ENCODE peak calls at places on chromosomes 13 and 19, in seven cellular contexts. One of them, this sample, is unnamed.
A peak's percentile ranks its signal among the peaks of the same experiment; 100 is the strongest.

GRCh38 chr13:39105110-39105509 is 66.9 kb downstream of the NHLRC3 start:
- DNase-seq in upper lobe of left lung: no peak
- DNase-seq in body of pancreas: no peak
- DNase-seq in breast epithelium: no peak
- DNase-seq in esophagus squamous epithelium: no peak
- DNase-seq in adrenal gland: no peak
- DNase-seq in esophagus muscularis mucosa: no peak
- DNase-seq in this sample: no peak

GRCh38 chr13:67416047-67416925 is 186.2 kb upstream of the PCDH9 start:
- DNase-seq in upper lobe of left lung: peak; percentile 74
- DNase-seq in esophagus muscularis mucosa: no peak
- DNase-seq in body of pancreas: peak; percentile 29
- DNase-seq in adrenal gland: peak; percentile 59
- DNase-seq in breast epithelium: no peak
- DNase-seq in esophagus squamous epithelium: no peak
- DNase-seq in this sample: no peak

GRCh38 chr19:15195987-15196682 is 4.7 kb downstream of the NOTCH3 start:
- DNase-seq in breast epithelium: peak; percentile 80
- DNase-seq in esophagus squamous epithelium: no peak
- DNase-seq in body of pancreas: peak; percentile 95
- DNase-seq in adrenal gland: no peak
- DNase-seq in upper lobe of left lung: peak; percentile 96
- DNase-seq in esophagus muscularis mucosa: no peak
- DNase-seq in this sample: no peak

GRCh38 chr19:50467566-50467965 is 8.7 kb upstream of the EMC10 start:
- DNase-seq in esophagus squamous epithelium: no peak
- DNase-seq in adrenal gland: no peak
- DNase-seq in esophagus muscularis mucosa: no peak
- DNase-seq in body of pancreas: no peak
- DNase-seq in breast epithelium: no peak
- DNase-seq in upper lobe of left lung: no peak
- DNase-seq in this sample: no peak

GRCh38 chr13:44396295-44396962 is 22.8 kb downstream of the SERP2 start:
- DNase-seq in esophagus squamous epithelium: no peak
- DNase-seq in body of pancreas: no peak
- DNase-seq in breast epithelium: no peak
- DNase-seq in adrenal gland: no peak
- DNase-seq in esophagus muscularis mucosa: no peak
- DNase-seq in upper lobe of left lung: no peak
- DNase-seq in this sample: no peak

GRCh38 chr19:41945135-41945766 is 13.9 kb downstream of the RABAC1 start:
- DNase-seq in esophagus squamous epithelium: peak; percentile 34
- DNase-seq in body of pancreas: peak; percentile 27
- DNase-seq in esophagus muscularis mucosa: no peak
- DNase-seq in adrenal gland: peak; percentile 59
- DNase-seq in upper lobe of left lung: no peak
- DNase-seq in breast epithelium: peak; percentile 48
- DNase-seq in this sample: no peak

GRCh38 chr19:55473201-55473600 is 3.2 kb upstream of the ZNF628 start:
- DNase-seq in esophagus squamous epithelium: no peak
- DNase-seq in adrenal gland: no peak
- DNase-seq in upper lobe of left lung: peak; percentile 22
- DNase-seq in esophagus muscularis mucosa: no peak
- DNase-seq in breast epithelium: no peak
- DNase-seq in body of pancreas: no peak
- DNase-seq in this sample: no peak

GRCh38 chr19:18795540-18795939 is 4.4 kb upstream of the COMP start:
- DNase-seq in adrenal gland: no peak
- DNase-seq in esophagus squamous epithelium: no peak
- DNase-seq in body of pancreas: no peak
- DNase-seq in upper lobe of left lung: peak; percentile 85
- DNase-seq in esophagus muscularis mucosa: no peak
- DNase-seq in breast epithelium: peak; percentile 55
- DNase-seq in this sample: no peak

GRCh38 chr13:88729605-88730004 is 1058.4 kb downstream of the SLITRK5 start:
- DNase-seq in upper lobe of left lung: no peak
- DNase-seq in adrenal gland: no peak
- DNase-seq in esophagus squamous epithelium: no peak
- DNase-seq in breast epithelium: no peak
- DNase-seq in body of pancreas: no peak
- DNase-seq in esophagus muscularis mucosa: no peak
- DNase-seq in this sample: no peak

GRCh38 chr19:52176574-52176973 is 5.2 kb upstream of the ZNF836 start:
- DNase-seq in upper lobe of left lung: no peak
- DNase-seq in body of pancreas: no peak
- DNase-seq in esophagus muscularis mucosa: no peak
- DNase-seq in adrenal gland: peak; percentile 20
- DNase-seq in breast epithelium: no peak
- DNase-seq in esophagus squamous epithelium: no peak
- DNase-seq in this sample: no peak

DNA sequence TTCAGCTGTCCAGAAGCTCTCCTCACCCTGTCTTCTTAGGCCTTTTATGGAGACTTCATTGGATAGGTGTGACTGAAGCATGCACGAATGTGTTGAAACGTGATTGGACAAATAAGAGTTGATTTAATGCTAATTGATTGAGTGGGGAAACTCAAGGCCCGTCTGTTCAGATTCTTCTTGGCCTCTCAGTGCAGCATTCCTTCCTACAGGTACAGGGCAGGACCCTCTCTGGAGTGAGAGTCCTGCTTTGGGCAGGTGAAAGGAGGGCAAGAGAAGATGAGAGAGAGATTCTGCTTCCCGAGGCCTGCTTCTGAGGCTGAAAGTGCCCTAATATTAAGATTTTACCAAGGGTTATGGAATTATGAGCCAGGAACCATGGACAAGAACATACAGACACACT is 20.5 kb downstream of the ZNF331 start:
- DNase-seq in esophagus muscularis mucosa: no peak
- DNase-seq in adrenal gland: no peak
- DNase-seq in breast epithelium: no peak
- DNase-seq in upper lobe of left lung: no peak
- DNase-seq in esophagus squamous epithelium: no peak
- DNase-seq in body of pancreas: no peak
- DNase-seq in this sample: no peak
- TF ChIP-seq POLR2A in esophagus muscularis mucosa: no peak
- TF ChIP-seq POLR2A in adrenal gland: no peak
- TF ChIP-seq POLR2A in breast epithelium: no peak
- TF ChIP-seq POLR2A in upper lobe of left lung: no peak
- TF ChIP-seq POLR2A in esophagus squamous epithelium: no peak
- TF ChIP-seq POLR2A in body of pancreas: no peak
- TF ChIP-seq POLR2A in this sample: no peak

DNA sequence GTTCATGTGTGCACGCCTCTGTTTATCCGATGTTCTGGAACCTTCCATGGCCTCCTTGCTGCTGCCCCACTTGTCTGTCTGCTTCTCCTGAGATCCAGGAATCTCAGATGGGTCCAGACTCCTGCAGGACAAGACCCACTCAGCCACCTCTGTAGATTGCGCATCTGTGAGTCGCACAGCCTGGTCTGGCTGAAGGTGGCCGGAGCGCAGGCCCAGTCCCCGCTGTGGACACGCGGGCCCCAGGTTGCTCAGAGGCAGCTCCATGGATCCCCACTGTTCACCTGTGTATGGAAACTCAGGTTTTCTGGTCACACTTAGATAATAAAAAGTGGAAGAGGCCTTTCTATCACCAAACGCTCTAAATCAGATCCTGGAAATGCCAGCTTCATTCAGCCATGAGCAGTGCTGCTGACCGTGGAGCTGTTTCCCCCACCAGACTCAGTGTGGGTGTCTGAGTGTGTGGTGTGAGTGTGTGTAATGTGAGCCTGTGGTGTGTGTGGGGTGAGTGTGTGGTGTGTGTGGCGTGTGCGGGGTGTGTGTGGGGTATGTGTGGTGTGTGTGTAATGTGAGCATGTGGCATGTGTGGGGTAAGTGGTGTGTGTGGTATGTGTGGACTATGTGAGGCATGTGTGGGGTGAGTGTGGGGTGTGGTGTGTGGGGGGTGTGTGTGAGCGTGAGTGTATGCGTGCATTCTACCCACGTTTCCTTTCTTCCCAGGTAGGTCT is 59.5 kb downstream of the MCF2L start:
- DNase-seq in esophagus squamous epithelium: no peak
- DNase-seq in esophagus muscularis mucosa: no peak
- DNase-seq in breast epithelium: no peak
- DNase-seq in upper lobe of left lung: peak; percentile 62
- DNase-seq in adrenal gland: no peak
- DNase-seq in body of pancreas: no peak
- DNase-seq in this sample: no peak
- H3K4me3 ChIP-seq in esophagus squamous epithelium: no peak overlapping the region
- H3K4me3 ChIP-seq in esophagus muscularis mucosa: no peak overlapping the region
- H3K4me3 ChIP-seq in breast epithelium: no peak overlapping the region
- H3K4me3 ChIP-seq in upper lobe of left lung: no peak overlapping the region
- H3K4me3 ChIP-seq in adrenal gland: no peak overlapping the region
- H3K4me3 ChIP-seq in body of pancreas: no peak overlapping the region
- H3K4me3 ChIP-seq in this sample: no peak overlapping the region

GRCh38 chr13:112641456-112641855 is 48.4 kb upstream of the ATP11A start:
- DNase-seq in breast epithelium: no peak
- DNase-seq in upper lobe of left lung: no peak
- DNase-seq in esophagus muscularis mucosa: no peak
- DNase-seq in adrenal gland: no peak
- DNase-seq in body of pancreas: peak; percentile 81
- DNase-seq in esophagus squamous epithelium: no peak
- DNase-seq in this sample: no peak
- H3K27me3 ChIP-seq in breast epithelium: peaks cover 2% of the 10 kb centered on the region
- H3K27me3 ChIP-seq in upper lobe of left lung: no peaks in the 10 kb centered on the region
- H3K27me3 ChIP-seq in esophagus muscularis mucosa: no peaks in the 10 kb centered on the region
- H3K27me3 ChIP-seq in adrenal gland: peaks cover 16% of the 10 kb centered on the region
- H3K27me3 ChIP-seq in body of pancreas: no peaks in the 10 kb centered on the region
- H3K27me3 ChIP-seq in esophagus squamous epithelium: no peaks in the 10 kb centered on the region
- H3K27me3 ChIP-seq in this sample: no peaks in the 10 kb centered on the region

GRCh38 chr19:29841559-29842367 is 30.0 kb downstream of the CCNE1 start:
- DNase-seq in body of pancreas: no peak
- DNase-seq in esophagus muscularis mucosa: peak; percentile 70
- DNase-seq in upper lobe of left lung: no peak
- DNase-seq in esophagus squamous epithelium: no peak
- DNase-seq in adrenal gland: peak; percentile 82
- DNase-seq in breast epithelium: no peak
- DNase-seq in this sample: no peak
- TF ChIP-seq POLR2A in body of pancreas: no peak
- TF ChIP-seq POLR2A in esophagus muscularis mucosa: no peak
- TF ChIP-seq POLR2A in upper lobe of left lung: no peak
- TF ChIP-seq POLR2A in esophagus squamous epithelium: no peak
- TF ChIP-seq POLR2A in adrenal gland: no peak
- TF ChIP-seq POLR2A in breast epithelium: no peak
- TF ChIP-seq POLR2A in this sample: no peak

GRCh38 chr13:75762967-75763366 is 126.8 kb downstream of the LMO7 start:
- DNase-seq in esophagus muscularis mucosa: no peak
- DNase-seq in adrenal gland: no peak
- DNase-seq in breast epithelium: no peak
- DNase-seq in body of pancreas: no peak
- DNase-seq in upper lobe of left lung: no peak
- DNase-seq in esophagus squamous epithelium: no peak
- DNase-seq in this sample: no peak
- H3K4me3 ChIP-seq in esophagus muscularis mucosa: peak overlapping the region; percentile 43
- H3K4me3 ChIP-seq in adrenal gland: peak overlapping the region; percentile 45
- H3K4me3 ChIP-seq in breast epithelium: peak overlapping the region; percentile 40
- H3K4me3 ChIP-seq in body of pancreas: no peak overlapping the region
- H3K4me3 ChIP-seq in upper lobe of left lung: no peak overlapping the region
- H3K4me3 ChIP-seq in esophagus squamous epithelium: peak overlapping the region; percentile 22
- H3K4me3 ChIP-seq in this sample: peak overlapping the region; percentile 22

GRCh38 chr19:1678073-1678472 is 25.7 kb upstream of the TCF3 start:
- DNase-seq in body of pancreas: no peak
- DNase-seq in breast epithelium: no peak
- DNase-seq in esophagus muscularis mucosa: no peak
- DNase-seq in esophagus squamous epithelium: no peak
- DNase-seq in upper lobe of left lung: no peak
- DNase-seq in adrenal gland: no peak
- DNase-seq in this sample: no peak
- H3K27me3 ChIP-seq in body of pancreas: no peaks in the 10 kb centered on the region
- H3K27me3 ChIP-seq in breast epithelium: peaks cover 10% of the 10 kb centered on the region
- H3K27me3 ChIP-seq in esophagus muscularis mucosa: peaks cover 42% of the 10 kb centered on the region
- H3K27me3 ChIP-seq in esophagus squamous epithelium: peaks cover 23% of the 10 kb centered on the region
- H3K27me3 ChIP-seq in upper lobe of left lung: no peaks in the 10 kb centered on the region
- H3K27me3 ChIP-seq in adrenal gland: peaks cover 56% of the 10 kb centered on the region
- H3K27me3 ChIP-seq in this sample: peaks cover 89% of the 10 kb centered on the region

GRCh38 chr19:7535035-7535992 is at the start of gene PNPLA6:
- DNase-seq in esophagus muscularis mucosa: peak; percentile 99
- DNase-seq in upper lobe of left lung: peak; percentile 99
- DNase-seq in body of pancreas: peak; percentile 98
- DNase-seq in breast epithelium: peak; percentile 94
- DNase-seq in esophagus squamous epithelium: peak; percentile 68
- DNase-seq in adrenal gland: peak; percentile 98
- DNase-seq in this sample: peak; percentile 95
- TF ChIP-seq POLR2A in esophagus muscularis mucosa: peak; percentile 58
- TF ChIP-seq POLR2A in upper lobe of left lung: no peak
- TF ChIP-seq POLR2A in body of pancreas: peak; percentile 89
- TF ChIP-seq POLR2A in breast epithelium: peak; percentile 16
- TF ChIP-seq POLR2A in esophagus squamous epithelium: peak; percentile 12
- TF ChIP-seq POLR2A in adrenal gland: peak; percentile 89
- TF ChIP-seq POLR2A in this sample: peak; percentile 57

GRCh38 chr19:10009714-10010224 is 535 bp downstream of the COL5A3 start:
- DNase-seq in upper lobe of left lung: no peak
- DNase-seq in esophagus squamous epithelium: no peak
- DNase-seq in adrenal gland: no peak
- DNase-seq in esophagus muscularis mucosa: peak; percentile 68
- DNase-seq in body of pancreas: no peak
- DNase-seq in breast epithelium: no peak
- DNase-seq in this sample: no peak

GRCh38 chr19:10010939-10011338 is 635 bp upstream of the COL5A3 start:
- DNase-seq in upper lobe of left lung: no peak
- DNase-seq in body of pancreas: no peak
- DNase-seq in esophagus squamous epithelium: no peak
- DNase-seq in adrenal gland: no peak
- DNase-seq in breast epithelium: no peak
- DNase-seq in esophagus muscularis mucosa: no peak
- DNase-seq in this sample: no peak

GRCh38 chr19:10011974-10012373 is 1.3 kb upstream of the RDH8 start:
- DNase-seq in upper lobe of left lung: no peak
- DNase-seq in adrenal gland: no peak
- DNase-seq in esophagus squamous epithelium: no peak
- DNase-seq in breast epithelium: no peak
- DNase-seq in esophagus muscularis mucosa: no peak
- DNase-seq in body of pancreas: no peak
- DNase-seq in this sample: no peak

GRCh38 chr19:10009269-10009665 is 1.0 kb downstream of the COL5A3 start:
- DNase-seq in breast epithelium: peak; percentile 27
- DNase-seq in upper lobe of left lung: peak; percentile 91
- DNase-seq in adrenal gland: peak; percentile 67
- DNase-seq in esophagus squamous epithelium: no peak
- DNase-seq in body of pancreas: peak; percentile 64
- DNase-seq in esophagus muscularis mucosa: peak; percentile 92
- DNase-seq in this sample: peak; percentile 44

GRCh38 chr19:10010247-10010691 is at the start of gene COL5A3:
- DNase-seq in upper lobe of left lung: peak; percentile 88
- DNase-seq in breast epithelium: no peak
- DNase-seq in adrenal gland: peak; percentile 59
- DNase-seq in esophagus muscularis mucosa: peak; percentile 92
- DNase-seq in body of pancreas: peak; percentile 28
- DNase-seq in esophagus squamous epithelium: no peak
- DNase-seq in this sample: peak; percentile 46
- H3K4me3 ChIP-seq in upper lobe of left lung: peak within 1 kb of the TSS; percentile 7
- H3K4me3 ChIP-seq in breast epithelium: peak within 1 kb of the TSS; percentile 62
- H3K4me3 ChIP-seq in adrenal gland: peak within 1 kb of the TSS; percentile 58
- H3K4me3 ChIP-seq in esophagus muscularis mucosa: peak within 1 kb of the TSS; percentile 54
- H3K4me3 ChIP-seq in body of pancreas: no peak within 1 kb of the TSS
- H3K4me3 ChIP-seq in esophagus squamous epithelium: peak within 1 kb of the TSS; percentile 24
- H3K4me3 ChIP-seq in this sample: peak within 1 kb of the TSS; percentile 56

DNA sequence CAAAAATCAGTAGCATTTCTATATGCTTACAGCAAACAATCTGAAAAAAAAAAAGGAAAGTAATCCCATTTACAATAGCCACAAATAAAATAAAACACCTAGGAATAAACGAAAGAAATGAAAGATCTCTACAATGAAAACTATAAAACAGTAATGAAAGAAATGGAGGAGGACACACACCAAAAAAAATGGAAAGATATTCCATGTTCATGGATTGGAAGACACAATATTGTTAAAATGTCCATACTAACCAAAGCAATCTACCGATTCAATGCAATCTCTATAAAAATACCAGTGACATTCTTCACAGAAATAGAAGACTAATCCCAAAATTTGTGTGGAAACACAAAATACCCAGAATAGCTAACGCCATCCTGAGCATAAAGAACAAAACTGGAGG is 4.7 kb downstream of the FCGBP start:
- DNase-seq in breast epithelium: no peak
- DNase-seq in esophagus muscularis mucosa: no peak
- DNase-seq in upper lobe of left lung: no peak
- DNase-seq in body of pancreas: no peak
- DNase-seq in adrenal gland: no peak
- DNase-seq in esophagus squamous epithelium: no peak
- DNase-seq in this sample: no peak
- H3K27me3 ChIP-seq in breast epithelium: no peaks in the 10 kb centered on the region
- H3K27me3 ChIP-seq in esophagus muscularis mucosa: no peaks in the 10 kb centered on the region
- H3K27me3 ChIP-seq in upper lobe of left lung: no peaks in the 10 kb centered on the region
- H3K27me3 ChIP-seq in body of pancreas: no peaks in the 10 kb centered on the region
- H3K27me3 ChIP-seq in adrenal gland: no peaks in the 10 kb centered on the region
- H3K27me3 ChIP-seq in esophagus squamous epithelium: no peaks in the 10 kb centered on the region
- H3K27me3 ChIP-seq in this sample: no peaks in the 10 kb centered on the region

This sample was measured in tibial nerve.